ENCODE peak calls at places on chromosomes 12 and 14, in seven cellular contexts. One of them, this sample, is unnamed.

GRCh38 chr12:230925-231671 is 17.1 kb upstream of the SLC6A12 start:
- DNase-seq in CD4-positive, alpha-beta memory T cell: no peak
- DNase-seq in neural progenitor cell: peak; percentile 35
- DNase-seq in stomach: no peak
- DNase-seq in adipocyte: no peak
- DNase-seq in left lung: no peak
- DNase-seq in GM23248: no peak
- DNase-seq in this sample: no peak

GRCh38 chr14:21505009-21505553 is 6.1 kb downstream of the METTL3 start:
- DNase-seq in CD4-positive, alpha-beta memory T cell: no peak
- DNase-seq in neural progenitor cell: no peak
- DNase-seq in stomach: no peak
- DNase-seq in left lung: no peak
- DNase-seq in GM23248: no peak
- DNase-seq in adipocyte: no peak
- DNase-seq in this sample: no peak

GRCh38 chr12:76455582-76456345 is 103.8 kb downstream of the OSBPL8 start:
- DNase-seq in left lung: no peak
- DNase-seq in stomach: no peak
- DNase-seq in adipocyte: peak; percentile 88
- DNase-seq in GM23248: peak; percentile 93
- DNase-seq in neural progenitor cell: peak; percentile 60
- DNase-seq in CD4-positive, alpha-beta memory T cell: peak; percentile 44
- DNase-seq in this sample: no peak

GRCh38 chr12:97308576-97309198 is 153.9 kb upstream of the RMST start:
- DNase-seq in left lung: no peak
- DNase-seq in stomach: no peak
- DNase-seq in adipocyte: peak; percentile 80
- DNase-seq in neural progenitor cell: peak; percentile 24
- DNase-seq in CD4-positive, alpha-beta memory T cell: peak; percentile 42
- DNase-seq in GM23248: peak; percentile 36
- DNase-seq in this sample: no peak

GRCh38 chr12:14249368-14249767 is 116.1 kb upstream of the ATF7IP start:
- DNase-seq in adipocyte: no peak
- DNase-seq in GM23248: no peak
- DNase-seq in neural progenitor cell: peak; percentile 53
- DNase-seq in left lung: no peak
- DNase-seq in CD4-positive, alpha-beta memory T cell: no peak
- DNase-seq in stomach: no peak
- DNase-seq in this sample: no peak

GRCh38 chr14:89465894-89466293 is 48.9 kb upstream of the FOXN3 start:
- DNase-seq in left lung: no peak
- DNase-seq in neural progenitor cell: no peak
- DNase-seq in CD4-positive, alpha-beta memory T cell: no peak
- DNase-seq in stomach: no peak
- DNase-seq in GM23248: no peak
- DNase-seq in adipocyte: no peak
- DNase-seq in this sample: no peak

GRCh38 chr12:401235-402126 is at the start of gene CCDC77:
- DNase-seq in neural progenitor cell: peak; percentile 97
- DNase-seq in stomach: peak; percentile 92
- DNase-seq in CD4-positive, alpha-beta memory T cell: peak; percentile 95
- DNase-seq in adipocyte: peak; percentile 98
- DNase-seq in left lung: peak; percentile 91
- DNase-seq in GM23248: peak; percentile 96
- DNase-seq in this sample: peak; percentile 95

GRCh38 chr12:104740668-104741067 is 217.4 kb downstream of the SLC41A2 start:
- DNase-seq in GM23248: no peak
- DNase-seq in stomach: no peak
- DNase-seq in neural progenitor cell: no peak
- DNase-seq in left lung: no peak
- DNase-seq in adipocyte: no peak
- DNase-seq in CD4-positive, alpha-beta memory T cell: no peak
- DNase-seq in this sample: peak; percentile 61

GRCh38 chr12:125081427-125081826 is 16.2 kb downstream of the AACS start:
- DNase-seq in neural progenitor cell: no peak
- DNase-seq in CD4-positive, alpha-beta memory T cell: no peak
- DNase-seq in adipocyte: no peak
- DNase-seq in stomach: no peak
- DNase-seq in left lung: no peak
- DNase-seq in GM23248: no peak
- DNase-seq in this sample: no peak

GRCh38 chr14:104745431-104745830 is 7.5 kb upstream of the SIVA1 start:
- DNase-seq in CD4-positive, alpha-beta memory T cell: no peak
- DNase-seq in GM23248: no peak
- DNase-seq in neural progenitor cell: no peak
- DNase-seq in left lung: no peak
- DNase-seq in stomach: no peak
- DNase-seq in adipocyte: no peak
- DNase-seq in this sample: no peak

DNA sequence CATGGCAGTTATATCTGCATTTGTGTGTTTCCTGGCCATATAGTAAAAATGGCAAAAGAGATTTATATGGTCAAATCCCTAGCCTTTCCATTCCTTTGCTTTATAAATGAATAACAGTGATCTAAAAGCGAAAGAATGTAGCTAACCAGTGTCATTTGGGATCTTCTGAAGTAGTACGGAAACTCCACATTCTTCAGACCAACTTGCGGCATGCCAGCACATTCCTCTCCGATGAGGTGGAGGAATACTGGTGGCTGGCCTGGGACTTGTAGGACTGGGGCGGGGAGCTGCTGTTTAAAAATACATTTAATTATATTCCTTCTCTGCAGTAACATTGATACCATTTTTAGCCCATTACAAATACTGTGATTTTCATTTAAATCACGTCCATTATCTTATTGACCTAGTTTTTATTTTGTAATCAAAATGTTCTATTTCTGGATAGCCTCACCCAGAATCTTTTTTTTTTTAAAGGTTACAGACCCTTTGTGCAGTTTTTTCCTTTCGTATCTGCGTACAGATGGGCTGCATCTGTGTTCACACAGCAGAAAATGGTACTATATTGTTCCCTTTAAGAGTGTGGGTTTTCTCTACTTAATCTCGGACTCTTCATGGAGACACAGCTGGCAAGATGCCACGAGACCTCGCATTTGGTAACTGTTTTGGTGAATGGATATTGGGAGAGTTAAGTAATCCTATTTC is 85.4 kb downstream of the SAMD4A start:
- DNase-seq in GM23248: peak; percentile 99
- DNase-seq in neural progenitor cell: peak; percentile 65
- DNase-seq in adipocyte: peak; percentile 98
- DNase-seq in stomach: peak; percentile 74
- DNase-seq in left lung: peak; percentile 87
- DNase-seq in CD4-positive, alpha-beta memory T cell: no peak
- DNase-seq in this sample: peak; percentile 93
- H3K4me1 ChIP-seq in GM23248: peaks cover 55% of the 10 kb centered on the region
- H3K4me1 ChIP-seq in neural progenitor cell: peaks cover 54% of the 10 kb centered on the region
- H3K4me1 ChIP-seq in adipocyte: peaks cover 54% of the 10 kb centered on the region
- H3K4me1 ChIP-seq in stomach: no peaks in the 10 kb centered on the region
- H3K4me1 ChIP-seq in left lung: peaks cover 14% of the 10 kb centered on the region
- H3K4me1 ChIP-seq in CD4-positive, alpha-beta memory T cell: no peaks in the 10 kb centered on the region
- H3K4me1 ChIP-seq in this sample: peaks cover 59% of the 10 kb centered on the region

GRCh38 chr12:109459247-109459646 is 17.9 kb downstream of the KCTD10 start:
- DNase-seq in GM23248: peak; percentile 49
- DNase-seq in neural progenitor cell: no peak
- DNase-seq in CD4-positive, alpha-beta memory T cell: no peak
- DNase-seq in stomach: no peak
- DNase-seq in left lung: no peak
- DNase-seq in adipocyte: peak; percentile 44
- DNase-seq in this sample: no peak
- H3K4me1 ChIP-seq in GM23248: peaks cover 77% of the 10 kb centered on the region
- H3K4me1 ChIP-seq in neural progenitor cell: peaks cover 40% of the 10 kb centered on the region
- H3K4me1 ChIP-seq in CD4-positive, alpha-beta memory T cell: peaks cover 13% of the 10 kb centered on the region
- H3K4me1 ChIP-seq in stomach: peaks cover 48% of the 10 kb centered on the region
- H3K4me1 ChIP-seq in left lung: peaks cover 53% of the 10 kb centered on the region
- H3K4me1 ChIP-seq in adipocyte: peaks cover 72% of the 10 kb centered on the region
- H3K4me1 ChIP-seq in this sample: peaks cover 67% of the 10 kb centered on the region

DNA sequence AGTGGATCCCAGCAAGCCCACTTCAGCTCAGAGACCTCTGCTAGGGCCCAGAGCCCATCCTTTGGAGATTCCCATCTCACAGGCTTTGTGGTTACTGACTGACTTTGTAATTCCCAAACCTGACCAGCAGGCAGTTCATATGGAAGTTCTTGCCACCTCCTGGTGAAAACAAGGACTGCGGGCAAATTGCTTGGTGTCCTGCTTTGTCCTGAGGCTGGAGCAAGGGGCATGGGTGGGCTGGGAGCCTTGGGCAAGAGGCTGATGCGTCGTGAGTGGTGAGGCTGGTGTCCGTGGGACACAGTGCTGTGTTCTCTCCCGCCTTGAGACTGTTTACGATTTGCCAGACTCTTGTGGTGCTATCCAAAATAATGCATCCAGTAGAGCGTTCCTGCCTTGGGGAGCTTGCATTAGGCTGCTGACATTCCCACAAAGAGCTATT is 91.0 kb downstream of the LRRC74A start:
- DNase-seq in GM23248: peak; percentile 85
- DNase-seq in stomach: peak; percentile 65
- DNase-seq in adipocyte: peak; percentile 88
- DNase-seq in CD4-positive, alpha-beta memory T cell: no peak
- DNase-seq in neural progenitor cell: peak; percentile 86
- DNase-seq in left lung: peak; percentile 51
- DNase-seq in this sample: peak; percentile 75
- H3K4me1 ChIP-seq in GM23248: peaks cover 41% of the 10 kb centered on the region
- H3K4me1 ChIP-seq in stomach: peaks cover 62% of the 10 kb centered on the region
- H3K4me1 ChIP-seq in adipocyte: peaks cover 39% of the 10 kb centered on the region
- H3K4me1 ChIP-seq in CD4-positive, alpha-beta memory T cell: peaks cover 40% of the 10 kb centered on the region
- H3K4me1 ChIP-seq in neural progenitor cell: peaks cover 37% of the 10 kb centered on the region
- H3K4me1 ChIP-seq in left lung: peaks cover 45% of the 10 kb centered on the region
- H3K4me1 ChIP-seq in this sample: peaks cover 67% of the 10 kb centered on the region

GRCh38 chr14:52051251-52051650 is 17.6 kb downstream of the NID2 start:
- DNase-seq in left lung: no peak
- DNase-seq in GM23248: peak; percentile 21
- DNase-seq in stomach: no peak
- DNase-seq in CD4-positive, alpha-beta memory T cell: no peak
- DNase-seq in adipocyte: no peak
- DNase-seq in neural progenitor cell: no peak
- DNase-seq in this sample: no peak
- H3K4me1 ChIP-seq in left lung: peaks cover 3% of the 10 kb centered on the region
- H3K4me1 ChIP-seq in GM23248: peaks cover 67% of the 10 kb centered on the region
- H3K4me1 ChIP-seq in stomach: peaks cover 5% of the 10 kb centered on the region
- H3K4me1 ChIP-seq in CD4-positive, alpha-beta memory T cell: no peaks in the 10 kb centered on the region
- H3K4me1 ChIP-seq in adipocyte: peaks cover 94% of the 10 kb centered on the region
- H3K4me1 ChIP-seq in neural progenitor cell: no peaks in the 10 kb centered on the region
- H3K4me1 ChIP-seq in this sample: peaks cover 40% of the 10 kb centered on the region

GRCh38 chr12:82174383-82174782 is 183.8 kb downstream of the CCDC59 start:
- DNase-seq in stomach: no peak
- DNase-seq in adipocyte: no peak
- DNase-seq in neural progenitor cell: no peak
- DNase-seq in GM23248: no peak
- DNase-seq in CD4-positive, alpha-beta memory T cell: no peak
- DNase-seq in left lung: no peak
- DNase-seq in this sample: no peak

GRCh38 chr12:82176016-82176415 is 182.2 kb downstream of the CCDC59 start:
- DNase-seq in CD4-positive, alpha-beta memory T cell: no peak
- DNase-seq in left lung: no peak
- DNase-seq in neural progenitor cell: no peak
- DNase-seq in adipocyte: peak; percentile 13
- DNase-seq in GM23248: peak; percentile 10
- DNase-seq in stomach: no peak
- DNase-seq in this sample: no peak

GRCh38 chr12:82176761-82177490 is 181.3 kb downstream of the CCDC59 start:
- DNase-seq in GM23248: no peak
- DNase-seq in stomach: no peak
- DNase-seq in CD4-positive, alpha-beta memory T cell: no peak
- DNase-seq in adipocyte: peak; percentile 38
- DNase-seq in neural progenitor cell: no peak
- DNase-seq in left lung: no peak
- DNase-seq in this sample: no peak

GRCh38 chr12:82174936-82175335 is 183.3 kb downstream of the CCDC59 start:
- DNase-seq in GM23248: no peak
- DNase-seq in left lung: no peak
- DNase-seq in CD4-positive, alpha-beta memory T cell: no peak
- DNase-seq in stomach: no peak
- DNase-seq in adipocyte: no peak
- DNase-seq in neural progenitor cell: peak; percentile 6
- DNase-seq in this sample: no peak
- H3K4me1 ChIP-seq in GM23248: no peaks in the 10 kb centered on the region
- H3K4me1 ChIP-seq in left lung: no peaks in the 10 kb centered on the region
- H3K4me1 ChIP-seq in CD4-positive, alpha-beta memory T cell: no peaks in the 10 kb centered on the region
- H3K4me1 ChIP-seq in stomach: no peaks in the 10 kb centered on the region
- H3K4me1 ChIP-seq in adipocyte: no peaks in the 10 kb centered on the region
- H3K4me1 ChIP-seq in neural progenitor cell: no peaks in the 10 kb centered on the region
- H3K4me1 ChIP-seq in this sample: no peaks in the 10 kb centered on the region

GRCh38 chr14:49975799-49976198 is 82.9 kb downstream of the ARF6 start:
- DNase-seq in GM23248: no peak
- DNase-seq in left lung: no peak
- DNase-seq in CD4-positive, alpha-beta memory T cell: no peak
- DNase-seq in neural progenitor cell: no peak
- DNase-seq in stomach: no peak
- DNase-seq in adipocyte: no peak
- DNase-seq in this sample: no peak
- H3K4me1 ChIP-seq in GM23248: peaks cover 58% of the 10 kb centered on the region
- H3K4me1 ChIP-seq in left lung: peaks cover 32% of the 10 kb centered on the region
- H3K4me1 ChIP-seq in CD4-positive, alpha-beta memory T cell: peaks cover 100% of the 10 kb centered on the region
- H3K4me1 ChIP-seq in neural progenitor cell: peaks cover 8% of the 10 kb centered on the region
- H3K4me1 ChIP-seq in stomach: peaks cover 34% of the 10 kb centered on the region
- H3K4me1 ChIP-seq in adipocyte: peaks cover 53% of the 10 kb centered on the region
- H3K4me1 ChIP-seq in this sample: peaks cover 50% of the 10 kb centered on the region

DNA sequence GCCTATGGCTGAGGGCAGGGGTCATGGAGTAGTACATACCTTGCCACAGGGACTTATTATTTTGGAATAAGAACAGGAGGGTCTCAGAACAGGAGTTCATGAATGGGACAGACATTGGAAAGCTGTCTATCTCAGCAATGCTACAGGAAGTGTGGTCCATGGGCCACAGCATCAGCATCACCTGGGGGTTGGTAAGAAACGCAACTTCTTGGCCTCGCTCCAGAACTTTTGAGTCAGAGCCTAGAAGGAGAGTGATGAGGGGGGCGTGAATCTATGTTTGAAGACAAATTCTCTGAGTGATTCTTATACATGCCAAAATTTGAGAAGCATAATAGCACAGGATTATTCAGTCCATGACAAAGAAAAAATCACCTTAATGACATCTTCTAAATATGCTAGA is 156.6 kb downstream of the RPAP3 start:
- DNase-seq in CD4-positive, alpha-beta memory T cell: no peak
- DNase-seq in left lung: no peak
- DNase-seq in stomach: no peak
- DNase-seq in GM23248: no peak
- DNase-seq in adipocyte: no peak
- DNase-seq in neural progenitor cell: no peak
- DNase-seq in this sample: no peak
- H3K4me1 ChIP-seq in CD4-positive, alpha-beta memory T cell: no peaks in the 10 kb centered on the region
- H3K4me1 ChIP-seq in left lung: no peaks in the 10 kb centered on the region
- H3K4me1 ChIP-seq in stomach: no peaks in the 10 kb centered on the region
- H3K4me1 ChIP-seq in GM23248: peaks cover 7% of the 10 kb centered on the region
- H3K4me1 ChIP-seq in adipocyte: peaks cover 28% of the 10 kb centered on the region
- H3K4me1 ChIP-seq in neural progenitor cell: no peaks in the 10 kb centered on the region
- H3K4me1 ChIP-seq in this sample: no peaks in the 10 kb centered on the region

DNA sequence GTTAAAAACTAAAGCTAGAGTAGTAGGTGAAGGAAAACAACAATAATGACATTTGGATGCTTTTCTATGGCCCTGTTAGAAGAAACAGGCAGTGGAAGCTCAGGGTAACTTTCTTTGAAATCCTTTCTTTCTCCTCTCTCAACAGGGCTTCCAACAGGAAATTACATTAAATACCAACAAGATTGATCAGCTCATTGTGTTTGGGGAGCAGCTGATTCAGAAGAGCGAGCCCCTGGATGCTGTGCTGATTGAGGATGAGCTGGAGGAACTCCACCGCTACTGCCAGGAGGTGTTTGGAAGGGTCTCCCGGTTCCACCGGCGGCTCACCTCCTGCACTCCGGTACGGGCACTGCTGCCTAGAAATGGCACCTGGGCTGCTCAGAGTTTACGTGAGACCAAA is 81.5 kb downstream of the ESR2 start:
- DNase-seq in CD4-positive, alpha-beta memory T cell: no peak
- DNase-seq in neural progenitor cell: no peak
- DNase-seq in adipocyte: no peak
- DNase-seq in left lung: no peak
- DNase-seq in stomach: no peak
- DNase-seq in GM23248: no peak
- DNase-seq in this sample: no peak
- H3K4me1 ChIP-seq in CD4-positive, alpha-beta memory T cell: no peaks in the 10 kb centered on the region
- H3K4me1 ChIP-seq in neural progenitor cell: peaks cover 6% of the 10 kb centered on the region
- H3K4me1 ChIP-seq in adipocyte: peaks cover 3% of the 10 kb centered on the region
- H3K4me1 ChIP-seq in left lung: peaks cover 14% of the 10 kb centered on the region
- H3K4me1 ChIP-seq in stomach: peaks cover 17% of the 10 kb centered on the region
- H3K4me1 ChIP-seq in GM23248: no peaks in the 10 kb centered on the region
- H3K4me1 ChIP-seq in this sample: no peaks in the 10 kb centered on the region

This sample was measured in tibial artery.